ENCODE peak calls at places on chromosomes 4 and X, in seven cellular contexts. One of them, this sample, is unnamed.

GRCh38 chrX:42108140-42108503 is 184.8 kb upstream of the CASK start:
- DNase-seq in NCI-H1092: no peak
- DNase-seq in HFFc6: no peak
- DNase-seq in Peyer's patch: no peak
- DNase-seq in COLO829: no peak
- DNase-seq in stimulated activated CD4-positive, alpha-beta T cell treated with anti-CD3 and anti-CD28 coated beads, Interleukin-1b, Interleukin-23, amount 100 ng/mL, for 1 hour: no peak
- DNase-seq in HS-5: no peak
- DNase-seq in this sample: no peak

GRCh38 chrX:107659768-107660167 is 31.5 kb downstream of the PRPS1 start:
- DNase-seq in NCI-H1092: no peak
- DNase-seq in HFFc6: peak
- DNase-seq in stimulated activated CD4-positive, alpha-beta T cell treated with anti-CD3 and anti-CD28 coated beads, Interleukin-1b, Interleukin-23, amount 100 ng/mL, for 1 hour: no peak
- DNase-seq in HS-5: no peak
- DNase-seq in COLO829: peak
- DNase-seq in Peyer's patch: no peak
- DNase-seq in this sample: no peak

GRCh38 chr4:169080970-169081369 is 70.9 kb upstream of the CBR4 start:
- DNase-seq in HFFc6: peak
- DNase-seq in COLO829: peak
- DNase-seq in HS-5: no peak
- DNase-seq in NCI-H1092: no peak
- DNase-seq in Peyer's patch: no peak
- DNase-seq in stimulated activated CD4-positive, alpha-beta T cell treated with anti-CD3 and anti-CD28 coated beads, Interleukin-1b, Interleukin-23, amount 100 ng/mL, for 1 hour: no peak
- DNase-seq in this sample: no peak

GRCh38 chrX:129932792-129933321 is 26.9 kb downstream of the UTP14A start:
- DNase-seq in HS-5: no peak
- DNase-seq in NCI-H1092: no peak
- DNase-seq in Peyer's patch: peak
- DNase-seq in stimulated activated CD4-positive, alpha-beta T cell treated with anti-CD3 and anti-CD28 coated beads, Interleukin-1b, Interleukin-23, amount 100 ng/mL, for 1 hour: no peak
- DNase-seq in COLO829: no peak
- DNase-seq in HFFc6: no peak
- DNase-seq in this sample: peak

GRCh38 chr4:121070696-121071639 is 1.4 kb downstream of the NDNF start:
- DNase-seq in Peyer's patch: peak
- DNase-seq in HFFc6: peak
- DNase-seq in stimulated activated CD4-positive, alpha-beta T cell treated with anti-CD3 and anti-CD28 coated beads, Interleukin-1b, Interleukin-23, amount 100 ng/mL, for 1 hour: no peak
- DNase-seq in HS-5: no peak
- DNase-seq in COLO829: no peak
- DNase-seq in NCI-H1092: no peak
- DNase-seq in this sample: peak

GRCh38 chr4:151921811-151922210 is 161.0 kb upstream of the GATB start:
- DNase-seq in HS-5: peak
- DNase-seq in NCI-H1092: no peak
- DNase-seq in stimulated activated CD4-positive, alpha-beta T cell treated with anti-CD3 and anti-CD28 coated beads, Interleukin-1b, Interleukin-23, amount 100 ng/mL, for 1 hour: no peak
- DNase-seq in HFFc6: peak
- DNase-seq in COLO829: no peak
- DNase-seq in Peyer's patch: no peak
- DNase-seq in this sample: no peak

GRCh38 chr4:89303177-89303576 is 4.4 kb downstream of the GPRIN3 start:
- DNase-seq in stimulated activated CD4-positive, alpha-beta T cell treated with anti-CD3 and anti-CD28 coated beads, Interleukin-1b, Interleukin-23, amount 100 ng/mL, for 1 hour: no peak
- DNase-seq in HFFc6: no peak
- DNase-seq in NCI-H1092: peak
- DNase-seq in Peyer's patch: peak
- DNase-seq in COLO829: no peak
- DNase-seq in HS-5: no peak
- DNase-seq in this sample: no peak

GRCh38 chr4:36285784-36286480 is 4.5 kb downstream of the DTHD1 start:
- DNase-seq in Peyer's patch: peak
- DNase-seq in COLO829: no peak
- DNase-seq in HS-5: no peak
- DNase-seq in NCI-H1092: no peak
- DNase-seq in HFFc6: no peak
- DNase-seq in stimulated activated CD4-positive, alpha-beta T cell treated with anti-CD3 and anti-CD28 coated beads, Interleukin-1b, Interleukin-23, amount 100 ng/mL, for 1 hour: peak
- DNase-seq in this sample: no peak

GRCh38 chr4:173537628-173538147 is 7.7 kb upstream of the HAND2 start:
- DNase-seq in Peyer's patch: no peak
- DNase-seq in HS-5: no peak
- DNase-seq in stimulated activated CD4-positive, alpha-beta T cell treated with anti-CD3 and anti-CD28 coated beads, Interleukin-1b, Interleukin-23, amount 100 ng/mL, for 1 hour: no peak
- DNase-seq in COLO829: no peak
- DNase-seq in HFFc6: no peak
- DNase-seq in NCI-H1092: no peak
- DNase-seq in this sample: no peak

GRCh38 chr4:39446842-39447573 is 11.7 kb downstream of the RPL9 start:
- DNase-seq in NCI-H1092: no peak
- DNase-seq in Peyer's patch: peak
- DNase-seq in stimulated activated CD4-positive, alpha-beta T cell treated with anti-CD3 and anti-CD28 coated beads, Interleukin-1b, Interleukin-23, amount 100 ng/mL, for 1 hour: no peak
- DNase-seq in HFFc6: no peak
- DNase-seq in HS-5: no peak
- DNase-seq in COLO829: no peak
- DNase-seq in this sample: no peak

GRCh38 chr4:67575232-67575888 is 16.8 kb downstream of the STAP1 start:
- DNase-seq in COLO829: no peak
- DNase-seq in HFFc6: no peak
- DNase-seq in stimulated activated CD4-positive, alpha-beta T cell treated with anti-CD3 and anti-CD28 coated beads, Interleukin-1b, Interleukin-23, amount 100 ng/mL, for 1 hour: no peak
- DNase-seq in Peyer's patch: no peak
- DNase-seq in HS-5: no peak
- DNase-seq in NCI-H1092: peak
- DNase-seq in this sample: no peak

GRCh38 chr4:4488405-4489404 is 53.1 kb downstream of the STX18 start:
- DNase-seq in NCI-H1092: peak
- DNase-seq in HS-5: peak
- DNase-seq in Peyer's patch: peak
- DNase-seq in COLO829: peak
- DNase-seq in HFFc6: peak
- DNase-seq in stimulated activated CD4-positive, alpha-beta T cell treated with anti-CD3 and anti-CD28 coated beads, Interleukin-1b, Interleukin-23, amount 100 ng/mL, for 1 hour: peak
- DNase-seq in this sample: peak

GRCh38 chrX:142428916-142429315 is 223.8 kb upstream of the MAGEC2 start:
- DNase-seq in Peyer's patch: no peak
- DNase-seq in NCI-H1092: no peak
- DNase-seq in HS-5: no peak
- DNase-seq in stimulated activated CD4-positive, alpha-beta T cell treated with anti-CD3 and anti-CD28 coated beads, Interleukin-1b, Interleukin-23, amount 100 ng/mL, for 1 hour: no peak
- DNase-seq in HFFc6: no peak
- DNase-seq in COLO829: no peak
- DNase-seq in this sample: no peak

GRCh38 chr4:169716677-169717076 is 41.1 kb downstream of the HPF1 start:
- DNase-seq in COLO829: no peak
- DNase-seq in NCI-H1092: no peak
- DNase-seq in HS-5: no peak
- DNase-seq in stimulated activated CD4-positive, alpha-beta T cell treated with anti-CD3 and anti-CD28 coated beads, Interleukin-1b, Interleukin-23, amount 100 ng/mL, for 1 hour: no peak
- DNase-seq in HFFc6: no peak
- DNase-seq in Peyer's patch: no peak
- DNase-seq in this sample: no peak

GRCh38 chr4:40952672-40953071 is 202.9 kb downstream of the NSUN7 start:
- DNase-seq in HFFc6: no peak
- DNase-seq in Peyer's patch: no peak
- DNase-seq in HS-5: no peak
- DNase-seq in NCI-H1092: no peak
- DNase-seq in stimulated activated CD4-positive, alpha-beta T cell treated with anti-CD3 and anti-CD28 coated beads, Interleukin-1b, Interleukin-23, amount 100 ng/mL, for 1 hour: no peak
- DNase-seq in COLO829: no peak
- DNase-seq in this sample: no peak

GRCh38 chr4:183733181-183733580 is 74.1 kb downstream of the TRAPPC11 start:
- DNase-seq in stimulated activated CD4-positive, alpha-beta T cell treated with anti-CD3 and anti-CD28 coated beads, Interleukin-1b, Interleukin-23, amount 100 ng/mL, for 1 hour: no peak
- DNase-seq in COLO829: no peak
- DNase-seq in HFFc6: no peak
- DNase-seq in Peyer's patch: no peak
- DNase-seq in HS-5: no peak
- DNase-seq in NCI-H1092: no peak
- DNase-seq in this sample: no peak

GRCh38 chrX:38365939-38366338 is 13.5 kb downstream of the OTC start:
- DNase-seq in HFFc6: no peak
- DNase-seq in COLO829: no peak
- DNase-seq in Peyer's patch: no peak
- DNase-seq in HS-5: no peak
- DNase-seq in stimulated activated CD4-positive, alpha-beta T cell treated with anti-CD3 and anti-CD28 coated beads, Interleukin-1b, Interleukin-23, amount 100 ng/mL, for 1 hour: no peak
- DNase-seq in NCI-H1092: no peak
- DNase-seq in this sample: no peak

GRCh38 chrX:72029473-72030411 is 102.0 kb downstream of the RTL5 start:
- DNase-seq in NCI-H1092: no peak
- DNase-seq in HFFc6: peak
- DNase-seq in COLO829: no peak
- DNase-seq in Peyer's patch: peak
- DNase-seq in stimulated activated CD4-positive, alpha-beta T cell treated with anti-CD3 and anti-CD28 coated beads, Interleukin-1b, Interleukin-23, amount 100 ng/mL, for 1 hour: no peak
- DNase-seq in HS-5: peak
- DNase-seq in this sample: peak

GRCh38 chrX:153060095-153060445 is 3.8 kb downstream of the PNMA3 start:
- DNase-seq in HFFc6: no peak
- DNase-seq in stimulated activated CD4-positive, alpha-beta T cell treated with anti-CD3 and anti-CD28 coated beads, Interleukin-1b, Interleukin-23, amount 100 ng/mL, for 1 hour: no peak
- DNase-seq in NCI-H1092: no peak
- DNase-seq in HS-5: no peak
- DNase-seq in Peyer's patch: no peak
- DNase-seq in COLO829: no peak
- DNase-seq in this sample: no peak

This sample was measured in WERI-Rb-1.